ENCODE peak calls at places on chromosomes 4 and X, in six cellular contexts. One of them, this sample, is unnamed.

GRCh38 chrX:130173190-130173895 is 1.6 kb downstream of the RAB33A start:
- DNase-seq in CD8-positive, alpha-beta memory T cell: peak; percentile 25
- DNase-seq in T-helper 2 cell: no peak
- DNase-seq in hepatic stellate cell: peak; percentile 78
- DNase-seq in RCC 7860: peak; percentile 55
- DNase-seq in heart right ventricle: peak; percentile 32
- DNase-seq in this sample: no peak

GRCh38 chr4:153916273-153916755 is 127.4 kb upstream of the SFRP2 start:
- DNase-seq in T-helper 2 cell: no peak
- DNase-seq in hepatic stellate cell: no peak
- DNase-seq in RCC 7860: no peak
- DNase-seq in heart right ventricle: no peak
- DNase-seq in CD8-positive, alpha-beta memory T cell: no peak
- DNase-seq in this sample: no peak

GRCh38 chr4:104418313-104418712 is 76.4 kb downstream of the CXXC4 start:
- DNase-seq in T-helper 2 cell: no peak
- DNase-seq in heart right ventricle: no peak
- DNase-seq in CD8-positive, alpha-beta memory T cell: no peak
- DNase-seq in hepatic stellate cell: no peak
- DNase-seq in RCC 7860: no peak
- DNase-seq in this sample: no peak

GRCh38 chrX:15310117-15310516 is 5.3 kb downstream of the ASB11 start:
- DNase-seq in RCC 7860: no peak
- DNase-seq in heart right ventricle: peak; percentile 84
- DNase-seq in T-helper 2 cell: no peak
- DNase-seq in CD8-positive, alpha-beta memory T cell: no peak
- DNase-seq in hepatic stellate cell: peak; percentile 19
- DNase-seq in this sample: no peak

GRCh38 chr4:39936565-39937418 is 40.9 kb downstream of the PDS5A start:
- DNase-seq in RCC 7860: no peak
- DNase-seq in hepatic stellate cell: no peak
- DNase-seq in T-helper 2 cell: no peak
- DNase-seq in heart right ventricle: no peak
- DNase-seq in CD8-positive, alpha-beta memory T cell: no peak
- DNase-seq in this sample: no peak

GRCh38 chr4:100184787-100185186 is 5.5 kb downstream of the DDIT4L start:
- DNase-seq in hepatic stellate cell: no peak
- DNase-seq in CD8-positive, alpha-beta memory T cell: no peak
- DNase-seq in RCC 7860: no peak
- DNase-seq in heart right ventricle: no peak
- DNase-seq in T-helper 2 cell: no peak
- DNase-seq in this sample: no peak

GRCh38 chrX:119816300-119816699 is 24.9 kb upstream of the RPL39 start:
- DNase-seq in T-helper 2 cell: no peak
- DNase-seq in RCC 7860: no peak
- DNase-seq in CD8-positive, alpha-beta memory T cell: no peak
- DNase-seq in hepatic stellate cell: no peak
- DNase-seq in heart right ventricle: no peak
- DNase-seq in this sample: no peak

GRCh38 chr4:77215107-77215506 is 58.1 kb downstream of the CCNG2 start:
- DNase-seq in T-helper 2 cell: no peak
- DNase-seq in heart right ventricle: no peak
- DNase-seq in RCC 7860: no peak
- DNase-seq in hepatic stellate cell: no peak
- DNase-seq in CD8-positive, alpha-beta memory T cell: no peak
- DNase-seq in this sample: no peak